ENCODE peak calls at places on chromosomes 6 and 20, in four cellular contexts. One of them, this sample, is unnamed.

GRCh38 chr6:11485261-11485660 is 52.3 kb upstream of the TMEM170B start:
- DNase-seq in OCI-LY7: no peak
- DNase-seq in hepatocyte: no peak
- DNase-seq in HCT116: no peak
- DNase-seq in this sample: no peak

GRCh38 chr6:16619017-16619416 is 142.2 kb downstream of the ATXN1 start:
- DNase-seq in OCI-LY7: no peak
- DNase-seq in hepatocyte: no peak
- DNase-seq in HCT116: no peak
- DNase-seq in this sample: peak; percentile 18

GRCh38 chr6:121971886-121972285 is 427.6 kb upstream of the HSF2 start:
- DNase-seq in OCI-LY7: no peak
- DNase-seq in hepatocyte: peak; percentile 19
- DNase-seq in HCT116: no peak
- DNase-seq in this sample: peak; percentile 73

GRCh38 chr6:33248643-33248931 is 23.1 kb downstream of the VPS52 start:
- DNase-seq in OCI-LY7: no peak
- DNase-seq in hepatocyte: no peak
- DNase-seq in HCT116: no peak
- DNase-seq in this sample: no peak

GRCh38 chr6:113857565-113858066 is 471 bp downstream of the MARCKS start:
- DNase-seq in OCI-LY7: no peak
- DNase-seq in hepatocyte: peak; percentile 26
- DNase-seq in HCT116: no peak
- DNase-seq in this sample: no peak

GRCh38 chr6:109252261-109253041 is 129.8 kb downstream of the CD164 start:
- DNase-seq in OCI-LY7: no peak
- DNase-seq in hepatocyte: no peak
- DNase-seq in HCT116: no peak
- DNase-seq in this sample: no peak

GRCh38 chr6:167096991-167097390 is 25.9 kb upstream of the CCR6 start:
- DNase-seq in OCI-LY7: no peak
- DNase-seq in hepatocyte: no peak
- DNase-seq in HCT116: no peak
- DNase-seq in this sample: no peak

GRCh38 chr20:23205656-23206055 is 119.5 kb upstream of the CD93 start:
- DNase-seq in OCI-LY7: no peak
- DNase-seq in hepatocyte: peak; percentile 84
- DNase-seq in HCT116: no peak
- DNase-seq in this sample: peak; percentile 83

GRCh38 chr6:67759001-67759400 is 876.1 kb upstream of the ADGRB3 start:
- DNase-seq in OCI-LY7: no peak
- DNase-seq in hepatocyte: no peak
- DNase-seq in HCT116: no peak
- DNase-seq in this sample: no peak

GRCh38 chr6:169913096-169913615 is 161.7 kb downstream of the ERMARD start:
- DNase-seq in OCI-LY7: no peak
- DNase-seq in hepatocyte: no peak
- DNase-seq in HCT116: no peak
- DNase-seq in this sample: no peak

GRCh38 chr20:43514062-43514971 is 6.8 kb downstream of the L3MBTL1 start:
- DNase-seq in OCI-LY7: peak; percentile 99
- DNase-seq in hepatocyte: peak; percentile 99
- DNase-seq in HCT116: peak; percentile 96
- DNase-seq in this sample: peak; percentile 97

DNA sequence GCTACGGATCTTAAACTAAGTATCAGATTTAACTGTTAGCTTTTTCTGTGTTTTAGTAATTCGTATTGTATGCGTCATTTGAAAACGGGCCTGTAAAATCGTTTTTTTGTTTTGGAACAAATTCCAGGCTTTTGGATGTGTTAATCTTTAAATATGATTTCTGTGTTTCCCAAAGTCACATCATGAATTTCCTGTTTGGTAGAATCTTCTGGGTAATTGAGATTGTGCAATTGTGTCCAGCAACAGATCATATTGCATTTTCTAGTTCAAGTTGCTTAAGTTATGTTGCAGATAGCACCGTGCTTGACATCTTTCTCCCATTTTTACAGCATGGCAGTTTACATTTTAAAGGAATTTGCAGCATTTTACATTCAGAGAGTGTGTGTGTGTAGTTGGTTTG is 1.9 kb downstream of the MAPK14 start:
- DNase-seq in OCI-LY7: no peak
- DNase-seq in hepatocyte: no peak
- DNase-seq in HCT116: no peak
- DNase-seq in this sample: peak; percentile 91
- H4K20me1 ChIP-seq in OCI-LY7: peaks cover 17% of the 10 kb centered on the region
- H4K20me1 ChIP-seq in hepatocyte: peaks cover 43% of the 10 kb centered on the region
- H4K20me1 ChIP-seq in HCT116: peaks cover 4% of the 10 kb centered on the region
- H4K20me1 ChIP-seq in this sample: no peaks in the 10 kb centered on the region

DNA sequence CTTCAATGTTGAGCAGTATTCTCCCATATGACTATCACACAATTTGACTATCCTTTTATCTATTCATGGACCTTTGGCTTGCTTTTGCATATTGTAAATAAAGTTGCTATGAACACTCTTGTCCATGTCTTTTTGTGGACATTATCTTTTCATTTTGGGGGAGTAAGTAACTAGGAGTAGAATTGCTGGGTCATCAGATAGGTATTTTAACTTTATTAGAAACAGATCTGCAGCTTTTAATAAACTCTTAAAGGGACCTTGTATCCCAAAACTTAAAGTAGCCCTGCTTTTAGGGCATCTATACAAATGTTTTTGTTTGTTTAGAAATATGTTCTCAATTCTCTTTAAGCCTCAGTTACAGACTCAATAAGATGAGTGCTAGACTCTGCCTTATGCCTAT is 614.3 kb upstream of the CITED2 start:
- DNase-seq in OCI-LY7: no peak
- DNase-seq in hepatocyte: no peak
- DNase-seq in HCT116: no peak
- DNase-seq in this sample: no peak
- H2AFZ ChIP-seq in OCI-LY7: no peak overlapping the region
- H2AFZ ChIP-seq in hepatocyte: no peak overlapping the region
- H2AFZ ChIP-seq in HCT116: no peak overlapping the region
- H2AFZ ChIP-seq in this sample: no peak overlapping the region

GRCh38 chr6:8642131-8642530 is 206.8 kb upstream of the SLC35B3 start:
- DNase-seq in OCI-LY7: no peak
- DNase-seq in hepatocyte: no peak
- DNase-seq in HCT116: no peak
- DNase-seq in this sample: no peak
- TF ChIP-seq CTCF in OCI-LY7: no peak
- TF ChIP-seq CTCF in hepatocyte: no peak
- TF ChIP-seq CTCF in HCT116: no peak
- TF ChIP-seq CTCF in this sample: no peak

GRCh38 chr20:34515484-34516037 is 661 bp upstream of the DYNLRB1 start:
- DNase-seq in OCI-LY7: peak; percentile 85
- DNase-seq in hepatocyte: peak; percentile 80
- DNase-seq in HCT116: no peak
- DNase-seq in this sample: peak; percentile 56

GRCh38 chr20:34512955-34513419 is 3.2 kb upstream of the DYNLRB1 start:
- DNase-seq in OCI-LY7: no peak
- DNase-seq in hepatocyte: no peak
- DNase-seq in HCT116: no peak
- DNase-seq in this sample: no peak

GRCh38 chr20:34514897-34515483 is 1.2 kb upstream of the DYNLRB1 start:
- DNase-seq in OCI-LY7: no peak
- DNase-seq in hepatocyte: no peak
- DNase-seq in HCT116: no peak
- DNase-seq in this sample: peak; percentile 44

GRCh38 chr20:34516038-34516873 is at the start of gene DYNLRB1:
- DNase-seq in OCI-LY7: peak; percentile 99
- DNase-seq in hepatocyte: peak; percentile 99
- DNase-seq in HCT116: peak; percentile 87
- DNase-seq in this sample: peak; percentile 95

DNA sequence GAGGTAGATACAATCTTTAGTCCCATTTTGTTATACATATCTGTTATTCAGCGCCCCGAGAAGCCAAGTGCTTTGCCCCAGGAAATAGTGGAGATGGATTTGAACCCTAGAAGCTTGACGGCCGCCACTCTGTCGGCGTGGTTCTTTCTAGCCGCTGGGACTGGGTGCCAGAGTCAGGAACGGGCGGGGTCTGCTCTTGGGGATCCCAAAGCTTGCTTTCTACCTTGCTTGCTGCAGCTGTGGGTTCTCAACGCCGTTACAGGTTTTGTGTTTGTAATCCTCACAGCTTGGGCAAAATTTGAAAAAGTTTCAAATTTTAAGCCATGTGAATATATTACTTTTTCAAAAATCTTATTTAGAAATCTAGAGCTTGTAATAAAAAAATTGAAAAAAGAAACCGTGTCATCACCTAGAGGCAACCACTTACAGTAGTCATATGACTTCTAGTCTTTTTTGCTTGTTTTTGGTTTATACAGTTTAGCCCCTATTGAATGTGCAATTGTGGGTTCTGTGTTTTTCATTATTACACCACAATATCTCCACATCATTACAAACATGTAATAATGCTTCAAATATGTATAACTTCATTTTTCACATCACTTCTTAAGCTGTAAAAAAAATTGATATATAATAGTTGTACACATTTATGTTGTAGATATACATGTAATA is 786 bp downstream of the DYNLRB1 start:
- DNase-seq in OCI-LY7: peak; percentile 48
- DNase-seq in hepatocyte: peak; percentile 46
- DNase-seq in HCT116: no peak
- DNase-seq in this sample: peak; percentile 3
- H4K20me1 ChIP-seq in OCI-LY7: no peaks in the 10 kb centered on the region
- H4K20me1 ChIP-seq in hepatocyte: peaks cover 17% of the 10 kb centered on the region
- H4K20me1 ChIP-seq in HCT116: no peaks in the 10 kb centered on the region
- H4K20me1 ChIP-seq in this sample: no peaks in the 10 kb centered on the region

GRCh38 chr20:52047811-52048302 is 143.7 kb downstream of the ZFP64 start:
- DNase-seq in OCI-LY7: no peak
- DNase-seq in hepatocyte: no peak
- DNase-seq in HCT116: no peak
- DNase-seq in this sample: peak; percentile 53
- H2AFZ ChIP-seq in OCI-LY7: no peak overlapping the region
- H2AFZ ChIP-seq in hepatocyte: peak overlapping the region; percentile 33
- H2AFZ ChIP-seq in HCT116: no peak overlapping the region
- H2AFZ ChIP-seq in this sample: no peak overlapping the region

GRCh38 chr6:164018127-164018526 is 603.6 kb downstream of the QKI start:
- DNase-seq in OCI-LY7: no peak
- DNase-seq in hepatocyte: no peak
- DNase-seq in HCT116: no peak
- DNase-seq in this sample: peak; percentile 38

GRCh38 chr6:164023535-164023934 is 609.0 kb downstream of the QKI start:
- DNase-seq in OCI-LY7: no peak
- DNase-seq in hepatocyte: no peak
- DNase-seq in HCT116: no peak
- DNase-seq in this sample: no peak

GRCh38 chr6:164022632-164023031 is 608.1 kb downstream of the QKI start:
- DNase-seq in OCI-LY7: no peak
- DNase-seq in hepatocyte: no peak
- DNase-seq in HCT116: no peak
- DNase-seq in this sample: no peak

GRCh38 chr6:164021589-164022290 is 607.2 kb downstream of the QKI start:
- DNase-seq in OCI-LY7: no peak
- DNase-seq in hepatocyte: no peak
- DNase-seq in HCT116: no peak
- DNase-seq in this sample: no peak

DNA sequence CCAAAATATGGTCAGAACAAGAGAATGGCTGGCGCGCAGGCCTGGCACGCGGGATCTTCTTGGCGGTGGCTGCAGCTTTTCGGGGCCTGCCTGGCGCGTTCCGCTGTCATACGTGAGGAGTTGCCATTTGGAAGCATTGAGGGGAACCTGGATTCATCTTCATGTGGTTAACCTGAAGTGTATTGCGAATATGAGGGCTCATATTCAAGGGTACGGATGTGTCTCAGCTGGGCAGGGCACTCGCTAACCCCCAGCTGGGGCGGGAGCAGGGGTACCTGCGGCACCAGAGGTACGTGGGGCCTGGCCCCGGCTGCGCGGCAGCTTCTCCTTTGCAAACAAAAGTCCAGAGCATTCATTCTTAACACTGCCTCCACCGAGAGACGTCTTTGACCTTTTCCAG is 605.6 kb downstream of the QKI start:
- DNase-seq in OCI-LY7: no peak
- DNase-seq in hepatocyte: no peak
- DNase-seq in HCT116: no peak
- DNase-seq in this sample: no peak
- TF ChIP-seq CTCF in OCI-LY7: no peak
- TF ChIP-seq CTCF in hepatocyte: no peak
- TF ChIP-seq CTCF in HCT116: no peak
- TF ChIP-seq CTCF in this sample: no peak